ENCODE peak calls at places on chromosome X, in four cellular contexts. One of them, this sample, is unnamed.

GRCh38 chrX:25873196-25873595 is 264.9 kb upstream of the MAGEB18 start:
- DNase-seq in HepG2: no peak
- DNase-seq in GM12878: no peak
- DNase-seq in SK-N-SH: no peak
- DNase-seq in this sample: no peak

GRCh38 chrX:109974906-109975655 is 27.8 kb upstream of the TMEM164 start:
- DNase-seq in SK-N-SH: no peak
- DNase-seq in HepG2: no peak
- DNase-seq in GM12878: no peak
- DNase-seq in this sample: no peak

GRCh38 chrX:63754860-63755579 is 30.0 kb downstream of the ARHGEF9 start:
- DNase-seq in HepG2: peak
- DNase-seq in GM12878: peak
- DNase-seq in SK-N-SH: peak
- DNase-seq in this sample: peak

GRCh38 chrX:12805333-12805732 is 14.1 kb downstream of the PRPS2 start:
- DNase-seq in SK-N-SH: no peak
- DNase-seq in HepG2: no peak
- DNase-seq in GM12878: no peak
- DNase-seq in this sample: no peak

GRCh38 chrX:153327561-153327960 is 6.0 kb upstream of the PNMA6F start:
- DNase-seq in SK-N-SH: no peak
- DNase-seq in HepG2: no peak
- DNase-seq in GM12878: no peak
- DNase-seq in this sample: no peak

GRCh38 chrX:133258481-133258880 is 40.3 kb upstream of the TFDP3 start:
- DNase-seq in SK-N-SH: no peak
- DNase-seq in HepG2: no peak
- DNase-seq in GM12878: no peak
- DNase-seq in this sample: no peak

GRCh38 chrX:97841544-97842179 is 958.0 kb downstream of the RPA4 start:
- DNase-seq in SK-N-SH: no peak
- DNase-seq in GM12878: no peak
- DNase-seq in HepG2: no peak
- DNase-seq in this sample: no peak

GRCh38 chrX:123121241-123121640 is 62.8 kb upstream of the GRIA3 start:
- DNase-seq in GM12878: no peak
- DNase-seq in SK-N-SH: no peak
- DNase-seq in HepG2: no peak
- DNase-seq in this sample: no peak

GRCh38 chrX:20237864-20238263 is 28.8 kb downstream of the RPS6KA3 start:
- DNase-seq in SK-N-SH: no peak
- DNase-seq in HepG2: no peak
- DNase-seq in GM12878: no peak
- DNase-seq in this sample: no peak

GRCh38 chrX:112841820-112842157 is 1.2 kb upstream of the AMOT start:
- DNase-seq in HepG2: no peak
- DNase-seq in SK-N-SH: no peak
- DNase-seq in GM12878: no peak
- DNase-seq in this sample: no peak

GRCh38 chrX:139559383-139560042 is 29.0 kb downstream of the F9 start:
- DNase-seq in HepG2: peak
- DNase-seq in GM12878: peak
- DNase-seq in SK-N-SH: peak
- DNase-seq in this sample: peak

GRCh38 chrX:50068893-50069292 is 131.9 kb downstream of the AKAP4 start:
- DNase-seq in SK-N-SH: no peak
- DNase-seq in HepG2: no peak
- DNase-seq in GM12878: no peak
- DNase-seq in this sample: no peak

GRCh38 chrX:74422576-74423288 is 1.4 kb downstream of the SLC16A2 start:
- DNase-seq in HepG2: peak
- DNase-seq in SK-N-SH: peak
- DNase-seq in GM12878: no peak
- DNase-seq in this sample: no peak

GRCh38 chrX:7746861-7747260 is 96.1 kb upstream of the VCX start:
- DNase-seq in GM12878: no peak
- DNase-seq in SK-N-SH: no peak
- DNase-seq in HepG2: no peak
- DNase-seq in this sample: no peak

GRCh38 chrX:154409222-154409871 is at the start of gene DNASE1L1:
- DNase-seq in SK-N-SH: no peak
- DNase-seq in GM12878: no peak
- DNase-seq in HepG2: peak
- DNase-seq in this sample: peak

GRCh38 chrX:13008189-13008533 is 33.3 kb downstream of the TMSB4X start:
- DNase-seq in SK-N-SH: no peak
- DNase-seq in GM12878: no peak
- DNase-seq in HepG2: no peak
- DNase-seq in this sample: no peak

GRCh38 chrX:123920065-123920785 is 41.3 kb upstream of the STAG2 start:
- DNase-seq in GM12878: no peak
- DNase-seq in HepG2: no peak
- DNase-seq in SK-N-SH: no peak
- DNase-seq in this sample: peak

GRCh38 chrX:118727686-118728339 is 407 bp downstream of the IL13RA1 start:
- DNase-seq in GM12878: no peak
- DNase-seq in HepG2: peak
- DNase-seq in SK-N-SH: no peak
- DNase-seq in this sample: no peak

GRCh38 chrX:132648870-132649269 is 160.0 kb upstream of the MBNL3 start:
- DNase-seq in HepG2: no peak
- DNase-seq in SK-N-SH: no peak
- DNase-seq in GM12878: no peak
- DNase-seq in this sample: no peak

GRCh38 chrX:72247206-72247944 is 8.5 kb upstream of the ERCC6L start:
- DNase-seq in HepG2: peak
- DNase-seq in SK-N-SH: no peak
- DNase-seq in GM12878: no peak
- DNase-seq in this sample: no peak

GRCh38 chrX:104195489-104196084 is 29.3 kb downstream of the FAM199X start:
- DNase-seq in SK-N-SH: peak
- DNase-seq in HepG2: peak
- DNase-seq in GM12878: no peak
- DNase-seq in this sample: peak

GRCh38 chrX:15749642-15750610 is 11.9 kb downstream of the CA5B start:
- DNase-seq in HepG2: no peak
- DNase-seq in GM12878: no peak
- DNase-seq in SK-N-SH: no peak
- DNase-seq in this sample: no peak

GRCh38 chrX:11724122-11725017 is 33.7 kb upstream of the MSL3 start:
- DNase-seq in HepG2: peak
- DNase-seq in GM12878: no peak
- DNase-seq in SK-N-SH: peak
- DNase-seq in this sample: peak

GRCh38 chrX:154021131-154021611 is 1.5 kb upstream of the IRAK1 start:
- DNase-seq in SK-N-SH: no peak
- DNase-seq in HepG2: no peak
- DNase-seq in GM12878: no peak
- DNase-seq in this sample: no peak

GRCh38 chrX:97931586-97931985 is 1047.9 kb downstream of the RPA4 start:
- DNase-seq in GM12878: no peak
- DNase-seq in HepG2: no peak
- DNase-seq in SK-N-SH: no peak
- DNase-seq in this sample: no peak

GRCh38 chrX:108071578-108071977 is 19.8 kb downstream of the PSMD10 start:
- DNase-seq in HepG2: no peak
- DNase-seq in GM12878: no peak
- DNase-seq in SK-N-SH: no peak
- DNase-seq in this sample: no peak

GRCh38 chrX:40908026-40908425 is 172.7 kb upstream of the MED14 start:
- DNase-seq in SK-N-SH: no peak
- DNase-seq in HepG2: no peak
- DNase-seq in GM12878: no peak
- DNase-seq in this sample: no peak
- TF ChIP-seq SMC3 in SK-N-SH: no peak
- TF ChIP-seq SMC3 in HepG2: no peak
- TF ChIP-seq SMC3 in GM12878: no peak
- TF ChIP-seq SMC3 in this sample: no peak

DNA sequence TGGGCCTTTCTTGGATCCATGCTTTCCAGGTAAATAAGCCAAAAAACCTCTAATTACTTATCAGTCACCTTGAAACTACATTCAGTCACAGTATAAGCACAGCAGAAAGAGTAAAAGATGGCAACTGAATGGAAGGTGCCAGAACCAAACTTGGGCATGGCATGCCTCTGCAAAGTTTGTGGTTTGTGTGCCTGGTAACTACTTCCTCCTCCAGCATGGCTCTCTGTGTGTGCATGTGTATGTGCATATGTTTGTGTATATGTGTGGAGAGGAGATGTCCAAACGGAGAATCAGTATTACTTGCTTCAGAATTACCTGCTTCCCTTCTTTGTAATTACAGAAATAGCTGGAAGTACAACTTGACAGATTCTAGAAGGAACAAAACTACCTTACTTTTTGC is 67.5 kb downstream of the AGTR2 start:
- DNase-seq in HepG2: no peak
- DNase-seq in SK-N-SH: no peak
- DNase-seq in GM12878: no peak
- DNase-seq in this sample: no peak
- TF ChIP-seq SMC3 in HepG2: no peak
- TF ChIP-seq SMC3 in SK-N-SH: no peak
- TF ChIP-seq SMC3 in GM12878: no peak
- TF ChIP-seq SMC3 in this sample: no peak

GRCh38 chrX:100368167-100368566 is 41.9 kb downstream of the PCDH19 start:
- DNase-seq in HepG2: peak
- DNase-seq in GM12878: no peak
- DNase-seq in SK-N-SH: peak
- DNase-seq in this sample: peak
- TF ChIP-seq SMC3 in HepG2: no peak
- TF ChIP-seq SMC3 in GM12878: no peak
- TF ChIP-seq SMC3 in SK-N-SH: peak
- TF ChIP-seq SMC3 in this sample: no peak

GRCh38 chrX:1231850-1232505 is 19.5 kb upstream of the CRLF2 start:
- DNase-seq in SK-N-SH: no peak
- DNase-seq in HepG2: no peak
- DNase-seq in GM12878: no peak
- DNase-seq in this sample: no peak
- TF ChIP-seq SMC3 in SK-N-SH: no peak
- TF ChIP-seq SMC3 in HepG2: no peak
- TF ChIP-seq SMC3 in GM12878: no peak
- TF ChIP-seq SMC3 in this sample: no peak

GRCh38 chrX:21408324-21408723 is 34.1 kb downstream of the CNKSR2 start:
- DNase-seq in GM12878: no peak
- DNase-seq in SK-N-SH: no peak
- DNase-seq in HepG2: no peak
- DNase-seq in this sample: no peak

GRCh38 chrX:21412883-21413282 is 38.7 kb downstream of the CNKSR2 start:
- DNase-seq in HepG2: no peak
- DNase-seq in SK-N-SH: no peak
- DNase-seq in GM12878: no peak
- DNase-seq in this sample: no peak

GRCh38 chrX:21408776-21409175 is 34.6 kb downstream of the CNKSR2 start:
- DNase-seq in SK-N-SH: no peak
- DNase-seq in HepG2: no peak
- DNase-seq in GM12878: no peak
- DNase-seq in this sample: no peak

GRCh38 chrX:21412029-21412428 is 37.8 kb downstream of the CNKSR2 start:
- DNase-seq in GM12878: no peak
- DNase-seq in SK-N-SH: no peak
- DNase-seq in HepG2: no peak
- DNase-seq in this sample: peak
- TF ChIP-seq SMC3 in GM12878: no peak
- TF ChIP-seq SMC3 in SK-N-SH: no peak
- TF ChIP-seq SMC3 in HepG2: no peak
- TF ChIP-seq SMC3 in this sample: no peak

GRCh38 chrX:136148391-136148790 is 1.1 kb downstream of the FHL1 start:
- DNase-seq in GM12878: no peak
- DNase-seq in HepG2: no peak
- DNase-seq in SK-N-SH: no peak
- DNase-seq in this sample: no peak

GRCh38 chrX:136147966-136148365 is 633 bp downstream of the FHL1 start:
- DNase-seq in GM12878: no peak
- DNase-seq in SK-N-SH: no peak
- DNase-seq in HepG2: no peak
- DNase-seq in this sample: no peak

GRCh38 chrX:136147320-136147901 is at the start of gene FHL1:
- DNase-seq in GM12878: no peak
- DNase-seq in HepG2: no peak
- DNase-seq in SK-N-SH: peak
- DNase-seq in this sample: peak

GRCh38 chrX:136143714-136144113 is 3.6 kb upstream of the FHL1 start:
- DNase-seq in GM12878: no peak
- DNase-seq in SK-N-SH: no peak
- DNase-seq in HepG2: no peak
- DNase-seq in this sample: no peak

DNA sequence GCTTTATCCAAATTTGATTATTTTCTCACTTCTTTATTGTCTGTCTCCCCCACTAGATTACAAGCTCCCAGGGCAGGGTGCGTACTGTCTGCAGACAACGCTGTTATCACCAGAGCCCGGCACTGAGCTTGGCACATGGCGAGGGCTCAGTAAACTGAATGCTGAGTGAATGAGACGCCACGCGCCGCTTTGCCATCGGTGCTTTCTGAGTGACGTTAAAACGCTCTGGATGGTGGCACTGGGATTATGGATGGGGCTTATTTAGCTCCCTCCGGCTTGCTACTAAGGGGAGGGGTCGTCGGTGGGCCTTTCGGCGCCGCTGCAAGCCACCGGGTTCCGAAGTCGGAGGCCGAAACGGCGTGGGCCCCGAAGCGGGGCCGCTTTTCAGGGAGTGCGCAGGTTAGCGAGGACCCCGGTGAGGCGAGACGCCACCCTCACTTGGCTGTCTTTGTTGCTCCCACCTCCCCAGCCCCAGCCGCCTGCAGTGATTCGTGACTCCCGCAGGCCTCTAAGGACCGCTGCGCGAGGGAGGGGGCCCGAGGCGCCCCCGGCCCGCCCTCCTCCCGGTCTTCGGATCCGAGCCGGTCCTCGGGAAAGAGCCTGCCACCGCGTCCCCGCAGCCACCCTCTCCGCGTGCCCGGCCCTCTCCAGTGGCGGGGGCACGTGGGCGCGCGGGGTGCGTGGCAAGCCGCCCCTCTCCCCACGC is 566 bp upstream of the FHL1 start:
- DNase-seq in HepG2: no peak
- DNase-seq in GM12878: no peak
- DNase-seq in SK-N-SH: no peak
- DNase-seq in this sample: no peak
- TF ChIP-seq SMC3 in HepG2: no peak
- TF ChIP-seq SMC3 in GM12878: no peak
- TF ChIP-seq SMC3 in SK-N-SH: no peak
- TF ChIP-seq SMC3 in this sample: no peak

GRCh38 chrX:150504399-150505186 is 63.8 kb upstream of the MTM1 start:
- DNase-seq in HepG2: no peak
- DNase-seq in GM12878: no peak
- DNase-seq in SK-N-SH: peak
- DNase-seq in this sample: no peak
- TF ChIP-seq SMC3 in HepG2: no peak
- TF ChIP-seq SMC3 in GM12878: no peak
- TF ChIP-seq SMC3 in SK-N-SH: no peak
- TF ChIP-seq SMC3 in this sample: no peak

GRCh38 chrX:1378306-1378758 is 13.6 kb downstream of the SLC25A6 start:
- DNase-seq in GM12878: no peak
- DNase-seq in SK-N-SH: peak
- DNase-seq in HepG2: no peak
- DNase-seq in this sample: no peak
- TF ChIP-seq SMC3 in GM12878: no peak
- TF ChIP-seq SMC3 in SK-N-SH: no peak
- TF ChIP-seq SMC3 in HepG2: no peak
- TF ChIP-seq SMC3 in this sample: no peak